ENCODE peak calls at places on chromosomes 2 and 18, in five cellular contexts. One of them, this sample, is unnamed.

GRCh38 chr2:72138011-72138881 is 9.4 kb downstream of the CYP26B1 start:
- DNase-seq in heart left ventricle: no peak
- DNase-seq in cardiac muscle cell: peak; percentile 33
- DNase-seq in colonic mucosa: peak; percentile 61
- DNase-seq in body of pancreas: peak; percentile 13
- DNase-seq in this sample: no peak

GRCh38 chr2:231373184-231373583 is 22.3 kb upstream of the B3GNT7 start:
- DNase-seq in heart left ventricle: no peak
- DNase-seq in cardiac muscle cell: no peak
- DNase-seq in colonic mucosa: no peak
- DNase-seq in body of pancreas: no peak
- DNase-seq in this sample: no peak

GRCh38 chr2:46621499-46621898 is 142.1 kb downstream of the TMEM247 start:
- DNase-seq in heart left ventricle: no peak
- DNase-seq in cardiac muscle cell: no peak
- DNase-seq in colonic mucosa: no peak
- DNase-seq in body of pancreas: no peak
- DNase-seq in this sample: no peak

GRCh38 chr2:71589763-71590162 is 136.4 kb downstream of the DYSF start:
- DNase-seq in heart left ventricle: no peak
- DNase-seq in cardiac muscle cell: no peak
- DNase-seq in colonic mucosa: no peak
- DNase-seq in body of pancreas: no peak
- DNase-seq in this sample: no peak

GRCh38 chr2:110720547-110720946 is 11.8 kb upstream of the ACOXL start:
- DNase-seq in heart left ventricle: no peak
- DNase-seq in cardiac muscle cell: no peak
- DNase-seq in colonic mucosa: no peak
- DNase-seq in body of pancreas: no peak
- DNase-seq in this sample: no peak

GRCh38 chr2:204691911-204692510 is 146.7 kb downstream of the PARD3B start:
- DNase-seq in heart left ventricle: peak; percentile 45
- DNase-seq in cardiac muscle cell: peak; percentile 93
- DNase-seq in colonic mucosa: peak; percentile 58
- DNase-seq in body of pancreas: peak; percentile 72
- DNase-seq in this sample: no peak

GRCh38 chr2:120934891-120935338 is 199.2 kb downstream of the GLI2 start:
- DNase-seq in heart left ventricle: no peak
- DNase-seq in cardiac muscle cell: peak; percentile 63
- DNase-seq in colonic mucosa: peak; percentile 83
- DNase-seq in body of pancreas: no peak
- DNase-seq in this sample: peak; percentile 71

GRCh38 chr2:105330681-105331375 is 1.3 kb upstream of the TGFBRAP1 start:
- DNase-seq in heart left ventricle: no peak
- DNase-seq in cardiac muscle cell: no peak
- DNase-seq in colonic mucosa: peak; percentile 24
- DNase-seq in body of pancreas: no peak
- DNase-seq in this sample: no peak

GRCh38 chr2:60306231-60306861 is 247.1 kb downstream of the BCL11A start:
- DNase-seq in heart left ventricle: no peak
- DNase-seq in cardiac muscle cell: peak; percentile 10
- DNase-seq in colonic mucosa: peak; percentile 46
- DNase-seq in body of pancreas: no peak
- DNase-seq in this sample: no peak

GRCh38 chr2:137980459-137980858 is 16.2 kb downstream of the HNMT start:
- DNase-seq in heart left ventricle: no peak
- DNase-seq in cardiac muscle cell: peak; percentile 45
- DNase-seq in colonic mucosa: no peak
- DNase-seq in body of pancreas: no peak
- DNase-seq in this sample: no peak

GRCh38 chr2:190853659-190854386 is 26.8 kb upstream of the GLS start:
- DNase-seq in heart left ventricle: no peak
- DNase-seq in cardiac muscle cell: peak; percentile 39
- DNase-seq in colonic mucosa: no peak
- DNase-seq in body of pancreas: no peak
- DNase-seq in this sample: no peak

GRCh38 chr18:75530548-75531211 is 103.2 kb upstream of the SMIM21 start:
- DNase-seq in heart left ventricle: peak; percentile 41
- DNase-seq in cardiac muscle cell: peak; percentile 46
- DNase-seq in colonic mucosa: no peak
- DNase-seq in body of pancreas: no peak
- DNase-seq in this sample: no peak

GRCh38 chr18:11987527-11987926 is 6.2 kb downstream of the IMPA2 start:
- DNase-seq in heart left ventricle: no peak
- DNase-seq in cardiac muscle cell: peak; percentile 17
- DNase-seq in colonic mucosa: no peak
- DNase-seq in body of pancreas: no peak
- DNase-seq in this sample: peak; percentile 33

GRCh38 chr2:233556756-233557736 is 9.5 kb downstream of the USP40 start:
- DNase-seq in heart left ventricle: no peak
- DNase-seq in cardiac muscle cell: peak; percentile 55
- DNase-seq in colonic mucosa: no peak
- DNase-seq in body of pancreas: peak; percentile 32
- DNase-seq in this sample: no peak

GRCh38 chr18:77131100-77131651 is 1.4 kb downstream of the MBP start:
- DNase-seq in heart left ventricle: peak; percentile 65
- DNase-seq in cardiac muscle cell: peak; percentile 56
- DNase-seq in colonic mucosa: peak; percentile 53
- DNase-seq in body of pancreas: peak; percentile 29
- DNase-seq in this sample: no peak

GRCh38 chr2:151730242-151730975 is 3.9 kb downstream of the NEB start:
- DNase-seq in heart left ventricle: no peak
- DNase-seq in cardiac muscle cell: no peak
- DNase-seq in colonic mucosa: no peak
- DNase-seq in body of pancreas: no peak
- DNase-seq in this sample: no peak

GRCh38 chr2:105802587-105802986 is 57.9 kb downstream of the NCK2 start:
- DNase-seq in heart left ventricle: no peak
- DNase-seq in cardiac muscle cell: no peak
- DNase-seq in colonic mucosa: no peak
- DNase-seq in body of pancreas: no peak
- DNase-seq in this sample: no peak

GRCh38 chr18:9898792-9899549 is 13.2 kb downstream of the TXNDC2 start:
- DNase-seq in heart left ventricle: no peak
- DNase-seq in cardiac muscle cell: peak; percentile 43
- DNase-seq in colonic mucosa: no peak
- DNase-seq in body of pancreas: no peak
- DNase-seq in this sample: no peak

GRCh38 chr2:12341215-12341614 is 375.5 kb upstream of the TRIB2 start:
- DNase-seq in heart left ventricle: no peak
- DNase-seq in cardiac muscle cell: no peak
- DNase-seq in colonic mucosa: no peak
- DNase-seq in body of pancreas: no peak
- DNase-seq in this sample: no peak

GRCh38 chr2:223941579-223942277 is 3.4 kb downstream of the WDFY1 start:
- DNase-seq in heart left ventricle: no peak
- DNase-seq in cardiac muscle cell: peak; percentile 92
- DNase-seq in colonic mucosa: no peak
- DNase-seq in body of pancreas: no peak
- DNase-seq in this sample: no peak

GRCh38 chr18:74604774-74605173 is 7.1 kb downstream of the ZNF407 start:
- DNase-seq in heart left ventricle: no peak
- DNase-seq in cardiac muscle cell: peak; percentile 24
- DNase-seq in colonic mucosa: no peak
- DNase-seq in body of pancreas: no peak
- DNase-seq in this sample: no peak

GRCh38 chr2:145007673-145008263 is 487.8 kb upstream of the ZEB2 start:
- DNase-seq in heart left ventricle: peak; percentile 10
- DNase-seq in cardiac muscle cell: peak; percentile 84
- DNase-seq in colonic mucosa: no peak
- DNase-seq in body of pancreas: no peak
- DNase-seq in this sample: peak; percentile 65

GRCh38 chr2:147482590-147483292 is 362.1 kb upstream of the ACVR2A start:
- DNase-seq in heart left ventricle: no peak
- DNase-seq in cardiac muscle cell: no peak
- DNase-seq in colonic mucosa: no peak
- DNase-seq in body of pancreas: no peak
- DNase-seq in this sample: no peak

GRCh38 chr2:71831208-71831577 is 316.5 kb downstream of the CYP26B1 start:
- DNase-seq in heart left ventricle: peak; percentile 42
- DNase-seq in cardiac muscle cell: peak; percentile 62
- DNase-seq in colonic mucosa: no peak
- DNase-seq in body of pancreas: peak; percentile 41
- DNase-seq in this sample: peak; percentile 61

GRCh38 chr2:202376460-202377307 is 557 bp downstream of the BMPR2 start:
- DNase-seq in heart left ventricle: peak; percentile 51
- DNase-seq in cardiac muscle cell: peak; percentile 54
- DNase-seq in colonic mucosa: peak; percentile 61
- DNase-seq in body of pancreas: peak; percentile 36
- DNase-seq in this sample: peak; percentile 41

GRCh38 chr2:104849618-104850097 is 4.3 kb upstream of the POU3F3 start:
- DNase-seq in heart left ventricle: peak; percentile 67
- DNase-seq in cardiac muscle cell: peak; percentile 77
- DNase-seq in colonic mucosa: peak; percentile 61
- DNase-seq in body of pancreas: peak; percentile 69
- DNase-seq in this sample: no peak

GRCh38 chr2:201704536-201704935 is 6.1 kb upstream of the MPP4 start:
- DNase-seq in heart left ventricle: no peak
- DNase-seq in cardiac muscle cell: no peak
- DNase-seq in colonic mucosa: no peak
- DNase-seq in body of pancreas: no peak
- DNase-seq in this sample: no peak

GRCh38 chr2:216012133-216012829 is 1.1 kb downstream of the MREG start:
- DNase-seq in heart left ventricle: no peak
- DNase-seq in cardiac muscle cell: no peak
- DNase-seq in colonic mucosa: peak; percentile 53
- DNase-seq in body of pancreas: no peak
- DNase-seq in this sample: no peak

GRCh38 chr18:58668897-58669296 is 2.4 kb upstream of the MALT1 start:
- DNase-seq in heart left ventricle: no peak
- DNase-seq in cardiac muscle cell: no peak
- DNase-seq in colonic mucosa: no peak
- DNase-seq in body of pancreas: no peak
- DNase-seq in this sample: no peak

GRCh38 chr2:105387225-105387624 is 11.6 kb downstream of the FHL2 start:
- DNase-seq in heart left ventricle: no peak
- DNase-seq in cardiac muscle cell: no peak
- DNase-seq in colonic mucosa: no peak
- DNase-seq in body of pancreas: no peak
- DNase-seq in this sample: no peak

GRCh38 chr2:157236404-157236803 is 21.1 kb upstream of the GALNT5 start:
- DNase-seq in heart left ventricle: no peak
- DNase-seq in cardiac muscle cell: no peak
- DNase-seq in colonic mucosa: no peak
- DNase-seq in body of pancreas: no peak
- DNase-seq in this sample: no peak

GRCh38 chr2:230921806-230922595 is 3.0 kb downstream of the GPR55 start:
- DNase-seq in heart left ventricle: no peak
- DNase-seq in cardiac muscle cell: no peak
- DNase-seq in colonic mucosa: no peak
- DNase-seq in body of pancreas: no peak
- DNase-seq in this sample: peak; percentile 15

DNA sequence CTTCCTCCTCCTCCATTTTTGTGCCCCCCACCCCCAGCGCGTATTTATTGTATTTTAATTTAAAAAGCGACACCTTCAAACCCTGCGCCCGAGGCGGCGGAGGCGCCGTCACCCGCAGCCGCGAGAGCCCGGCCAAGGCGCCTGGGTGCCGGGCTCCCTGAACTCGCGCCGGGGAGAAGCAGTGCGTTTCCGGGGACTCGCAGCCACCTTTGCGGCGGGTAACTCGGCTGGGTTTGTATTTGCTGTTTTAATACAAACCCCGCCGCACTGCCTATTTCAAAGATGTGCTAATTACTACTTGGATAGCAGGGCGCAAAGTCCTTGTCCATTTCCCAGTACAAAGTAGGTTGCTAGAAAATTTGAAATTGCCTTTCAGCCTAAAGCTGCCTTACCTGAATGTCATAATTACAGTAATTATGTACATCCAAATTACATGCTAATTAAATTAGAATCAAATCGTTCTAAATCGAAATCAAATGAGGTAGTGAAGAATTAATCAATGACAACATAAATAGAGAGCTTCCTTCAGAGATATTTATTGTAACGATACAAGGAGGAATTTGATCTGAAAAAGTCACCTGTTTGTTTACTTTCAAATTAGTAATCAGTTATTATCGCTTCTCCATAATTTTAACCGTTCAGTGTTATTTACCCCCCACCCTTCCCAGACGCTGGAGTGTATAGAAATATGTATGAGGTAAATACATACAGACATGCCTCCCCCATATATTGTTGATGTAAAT is 8.0 kb downstream of the SP9 start:
- DNase-seq in heart left ventricle: no peak
- DNase-seq in cardiac muscle cell: no peak
- DNase-seq in colonic mucosa: no peak
- DNase-seq in body of pancreas: no peak
- DNase-seq in this sample: no peak
- H3K4me1 ChIP-seq in heart left ventricle: no peaks in the 10 kb centered on the region
- H3K4me1 ChIP-seq in cardiac muscle cell: peaks cover 12% of the 10 kb centered on the region
- H3K4me1 ChIP-seq in colonic mucosa: peaks cover 28% of the 10 kb centered on the region
- H3K4me1 ChIP-seq in body of pancreas: peaks cover 35% of the 10 kb centered on the region
- H3K4me1 ChIP-seq in this sample: peaks cover 27% of the 10 kb centered on the region

GRCh38 chr2:28809927-28810326 is 707 bp upstream of the SPDYA start:
- DNase-seq in heart left ventricle: no peak
- DNase-seq in cardiac muscle cell: no peak
- DNase-seq in colonic mucosa: peak; percentile 22
- DNase-seq in body of pancreas: peak; percentile 14
- DNase-seq in this sample: no peak

GRCh38 chr2:28810384-28811285 is at the start of gene SPDYA:
- DNase-seq in heart left ventricle: peak; percentile 65
- DNase-seq in cardiac muscle cell: peak; percentile 81
- DNase-seq in colonic mucosa: peak; percentile 82
- DNase-seq in body of pancreas: peak; percentile 64
- DNase-seq in this sample: peak; percentile 85
- H3K4me3 ChIP-seq in heart left ventricle: peak within 1 kb of the TSS; percentile 29
- H3K4me3 ChIP-seq in cardiac muscle cell: peak within 1 kb of the TSS; percentile 33
- H3K4me3 ChIP-seq in colonic mucosa: peak within 1 kb of the TSS; percentile 45
- H3K4me3 ChIP-seq in body of pancreas: no peak within 1 kb of the TSS
- H3K4me3 ChIP-seq in this sample: peak within 1 kb of the TSS; percentile 47

GRCh38 chr2:128306081-128306930 is 12.4 kb downstream of the HS6ST1 start:
- DNase-seq in heart left ventricle: no peak
- DNase-seq in cardiac muscle cell: peak; percentile 92
- DNase-seq in colonic mucosa: peak; percentile 58
- DNase-seq in body of pancreas: peak; percentile 62
- DNase-seq in this sample: no peak
- TF ChIP-seq CTCF in heart left ventricle: no peak
- TF ChIP-seq CTCF in cardiac muscle cell: peak; percentile 38
- TF ChIP-seq CTCF in colonic mucosa: no peak
- TF ChIP-seq CTCF in body of pancreas: no peak
- TF ChIP-seq CTCF in this sample: no peak

GRCh38 chr2:133504566-133505505 is 63.4 kb downstream of the NCKAP5 start:
- DNase-seq in heart left ventricle: peak; percentile 46
- DNase-seq in cardiac muscle cell: peak; percentile 76
- DNase-seq in colonic mucosa: peak; percentile 68
- DNase-seq in body of pancreas: peak; percentile 74
- DNase-seq in this sample: peak; percentile 64

GRCh38 chr2:133500967-133501366 is 67.3 kb downstream of the NCKAP5 start:
- DNase-seq in heart left ventricle: no peak
- DNase-seq in cardiac muscle cell: no peak
- DNase-seq in colonic mucosa: no peak
- DNase-seq in body of pancreas: no peak
- DNase-seq in this sample: no peak

GRCh38 chr2:133503323-133503722 is 64.9 kb downstream of the NCKAP5 start:
- DNase-seq in heart left ventricle: no peak
- DNase-seq in cardiac muscle cell: no peak
- DNase-seq in colonic mucosa: no peak
- DNase-seq in body of pancreas: no peak
- DNase-seq in this sample: no peak

GRCh38 chr2:133503927-133504326 is 64.3 kb downstream of the NCKAP5 start:
- DNase-seq in heart left ventricle: no peak
- DNase-seq in cardiac muscle cell: no peak
- DNase-seq in colonic mucosa: no peak
- DNase-seq in body of pancreas: no peak
- DNase-seq in this sample: no peak

GRCh38 chr2:133502678-133503077 is 65.6 kb downstream of the NCKAP5 start:
- DNase-seq in heart left ventricle: no peak
- DNase-seq in cardiac muscle cell: no peak
- DNase-seq in colonic mucosa: no peak
- DNase-seq in body of pancreas: no peak
- DNase-seq in this sample: no peak
- H3K4me1 ChIP-seq in heart left ventricle: no peaks in the 10 kb centered on the region
- H3K4me1 ChIP-seq in cardiac muscle cell: no peaks in the 10 kb centered on the region
- H3K4me1 ChIP-seq in colonic mucosa: no peaks in the 10 kb centered on the region
- H3K4me1 ChIP-seq in body of pancreas: peaks cover 24% of the 10 kb centered on the region
- H3K4me1 ChIP-seq in this sample: peaks cover 16% of the 10 kb centered on the region

This sample was measured in tibial artery.